ENCODE peak calls at places on chromosomes 16 and 17, in four cellular contexts. Q is effector memory CD4-positive, alpha-beta T cell; O is colonic mucosa; M is body of pancreas. T is an unnamed sample. For H3K9me3 and H3K4me1, the result is how much of the 10 kb centered on the place peaks cover.

GRCh38 chr16:67781548-67781921 is 24.8 kb downstream of the RANBP10 start:
- DNase-seq in Q (no peak), O (no peak), M (no peak), T (no peak)

GRCh38 chr17:18257268-18257681 is 1.3 kb downstream of the FLII start:
- DNase-seq in Q (peak), O (no peak), M (peak), T (peak)

GRCh38 chr17:40518401-40519088 is 17.1 kb upstream of the TNS4 start:
- DNase-seq in Q (no peak), O (peak), M (no peak), T (no peak)

GRCh38 chr16:71540-72341 is 690 bp downstream of the RHBDF1 start:
- DNase-seq in Q (no peak), O (peak), M (peak), T (no peak)

GRCh38 chr17:4017377-4017776 is 53.1 kb upstream of the ATP2A3 start:
- DNase-seq in Q (no peak), O (no peak), M (no peak), T (no peak)

GRCh38 chr17:40338058-40338457 is 26.5 kb downstream of the GJD3 start:
- DNase-seq in Q (no peak), O (no peak), M (no peak), T (no peak)

GRCh38 chr17:32912218-32912897 is 15.6 kb upstream of the TMEM98 start:
- DNase-seq in Q (no peak), O (peak), M (peak), T (no peak)

GRCh38 chr17:82963104-82963950 is 116.1 kb upstream of the METRNL start:
- DNase-seq in Q (no peak), O (peak), M (peak), T (peak)

GRCh38 chr16:72635694-72636093 is 412.2 kb downstream of the ZFHX3 start:
- DNase-seq in Q (no peak), O (no peak), M (no peak), T (no peak)

GRCh38 chr16:54400261-54400660 is 113.7 kb upstream of the IRX3 start:
- DNase-seq in Q (no peak), O (no peak), M (no peak), T (no peak)

GRCh38 chr16:85204242-85205010 is 92.2 kb upstream of the CIBAR2 start:
- DNase-seq in Q (no peak), O (no peak), M (no peak), T (no peak)

GRCh38 chr16:85554791-85555548 is 58.2 kb upstream of the GSE1 start:
- DNase-seq in Q (peak), O (peak), M (peak), T (peak)

GRCh38 chr16:16063685-16064084 is 114.3 kb downstream of the ABCC1 start:
- DNase-seq in Q (no peak), O (no peak), M (no peak), T (no peak)

GRCh38 chr16:79318137-79318899 is 282.2 kb downstream of the MAF start:
- DNase-seq in Q (no peak), O (no peak), M (no peak), T (no peak)

GRCh38 chr16:49859139-49859947 is 3.4 kb upstream of the ZNF423 start:
- DNase-seq in Q (no peak), O (peak), M (peak), T (no peak)

GRCh38 chr17:76716834-76717205 is 6.1 kb upstream of the MXRA7 start:
- DNase-seq in Q (no peak), O (no peak), M (no peak), T (no peak)

GRCh38 chr17:34356194-34356593 is at the start of gene CCL13:
- DNase-seq in Q (no peak), O (no peak), M (no peak), T (no peak)

GRCh38 chr16:35734728-35735402 is 2275.5 kb downstream of the TP53TG3F start:
- DNase-seq in Q (no peak), O (no peak), M (no peak), T (no peak)

GRCh38 chr16:8885674-8886592 is 3.8 kb downstream of the LITAFD start:
- DNase-seq in Q (no peak), O (no peak), M (peak), T (no peak)

GRCh38 chr17:38606646-38607611 is 1.2 kb upstream of the SRCIN1 start:
- DNase-seq in Q (no peak), O (no peak), M (peak), T (no peak)

GRCh38 chr16:46859719-46860152 is 24.4 kb upstream of the GPT2 start:
- DNase-seq in Q (no peak), O (peak), M (no peak), T (no peak)

GRCh38 chr16:23155445-23156049 is 6.3 kb upstream of the USP31 start:
- DNase-seq in Q (no peak), O (no peak), M (peak), T (no peak)

GRCh38 chr17:73657473-73658116 is 13.3 kb upstream of the SDK2 start:
- DNase-seq in Q (no peak), O (peak), M (peak), T (no peak)

GRCh38 chr17:43641416-43641815 is 20.3 kb downstream of the MEOX1 start:
- DNase-seq in Q (no peak), O (no peak), M (no peak), T (no peak)

GRCh38 chr16:70577256-70577698 is 53.7 kb downstream of the SF3B3 start:
- DNase-seq in Q (no peak), O (no peak), M (no peak), T (no peak)

GRCh38 chr17:13544292-13544691 is 57.4 kb downstream of the HS3ST3A1 start:
- DNase-seq in Q (no peak), O (no peak), M (peak), T (no peak)

GRCh38 chr16:9447195-9447551 is 355.7 kb downstream of the HAPSTR1 start:
- DNase-seq in Q (no peak), O (no peak), M (peak), T (no peak)

GRCh38 chr16:65845466-65846209 is 520.9 kb upstream of the CDH5 start:
- DNase-seq in Q (no peak), O (no peak), M (no peak), T (no peak)

GRCh38 chr16:54482892-54483574 is 196.4 kb upstream of the IRX3 start:
- DNase-seq in Q (no peak), O (no peak), M (no peak), T (no peak)

GRCh38 chr16:14350081-14350480 is 279.0 kb downstream of the MRTFB start:
- DNase-seq in Q (no peak), O (no peak), M (no peak), T (no peak)

GRCh38 chr16:58027341-58028167 is 2.0 kb downstream of the MMP15 start:
- DNase-seq in Q (no peak), O (peak), M (peak), T (no peak)

GRCh38 chr16:46930861-46931260 is 42.6 kb downstream of the DNAJA2 start:
- DNase-seq in Q (no peak), O (no peak), M (no peak), T (no peak)

GRCh38 chr16:81729451-81729850 is 49.6 kb upstream of the PLCG2 start:
- DNase-seq in Q (no peak), O (no peak), M (no peak), T (no peak)

GRCh38 chr17:63610854-63611253 is 10.2 kb downstream of the TACO1 start:
- DNase-seq in Q (no peak), O (no peak), M (no peak), T (no peak)

GRCh38 chr16:19384656-19385055 is 33.0 kb upstream of the TMC5 start:
- DNase-seq in Q (no peak), O (peak), M (peak), T (no peak)

GRCh38 chr16:81180578-81180977 is 57.9 kb upstream of the BCO1 start:
- DNase-seq in Q (no peak), O (no peak), M (no peak), T (no peak)

GRCh38 chr16:867421-868385 is 67.2 kb upstream of the GNG13 start:
- DNase-seq in Q (no peak), O (no peak), M (no peak), T (no peak)

GRCh38 chr16:4505356-4506153 is 29.4 kb downstream of the HMOX2 start:
- DNase-seq in Q (peak), O (no peak), M (no peak), T (peak)

DNA sequence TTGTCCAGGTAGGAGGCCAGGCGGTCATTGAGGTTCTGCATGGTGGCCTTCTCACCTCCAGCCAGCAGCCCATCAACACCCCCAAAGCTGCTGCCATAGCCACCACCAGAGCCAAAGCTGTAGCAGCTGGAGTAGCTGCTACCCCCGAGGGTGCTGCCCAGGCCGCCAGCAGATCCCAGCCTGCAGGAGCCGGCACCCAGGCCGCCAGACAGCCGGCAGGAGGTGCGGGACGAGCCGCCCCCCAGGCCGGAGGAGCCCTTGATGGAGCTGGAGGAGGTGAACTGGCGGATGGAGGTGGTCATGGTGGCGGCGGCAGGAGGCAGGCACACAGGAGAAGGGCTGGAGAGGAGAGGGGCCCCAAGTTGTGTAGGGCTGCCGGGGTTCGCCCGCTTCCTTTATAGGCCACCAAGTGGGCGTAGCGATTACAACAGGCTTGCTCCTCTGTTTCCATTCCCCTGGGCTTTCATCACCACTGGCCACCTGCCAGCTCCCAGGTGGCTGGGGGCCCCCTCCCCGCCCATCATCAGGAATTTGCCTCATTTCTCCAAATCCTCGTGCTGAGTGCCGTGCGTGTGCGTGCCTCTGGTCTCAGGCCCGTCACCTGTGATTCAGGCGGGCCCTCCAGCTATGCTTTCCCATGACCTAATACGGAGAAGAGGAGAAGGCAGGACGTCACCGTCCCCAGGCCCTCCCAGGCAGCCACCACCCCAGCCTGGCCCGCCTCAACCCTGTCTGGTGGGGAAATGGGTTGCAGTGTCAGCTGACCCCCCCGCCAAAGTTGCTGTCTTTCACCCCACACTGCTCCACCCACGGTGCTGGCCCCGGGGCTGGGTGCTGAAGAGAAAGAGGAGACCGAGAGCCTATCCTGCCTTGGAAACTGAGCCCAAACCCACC is at the start of gene KRT17:
- DNase-seq in Q (no peak), O (no peak), M (peak), T (no peak)
- H3K4me3 ChIP-seq in Q (no peak), O (no peak), M (no peak), T (no peak)

DNA sequence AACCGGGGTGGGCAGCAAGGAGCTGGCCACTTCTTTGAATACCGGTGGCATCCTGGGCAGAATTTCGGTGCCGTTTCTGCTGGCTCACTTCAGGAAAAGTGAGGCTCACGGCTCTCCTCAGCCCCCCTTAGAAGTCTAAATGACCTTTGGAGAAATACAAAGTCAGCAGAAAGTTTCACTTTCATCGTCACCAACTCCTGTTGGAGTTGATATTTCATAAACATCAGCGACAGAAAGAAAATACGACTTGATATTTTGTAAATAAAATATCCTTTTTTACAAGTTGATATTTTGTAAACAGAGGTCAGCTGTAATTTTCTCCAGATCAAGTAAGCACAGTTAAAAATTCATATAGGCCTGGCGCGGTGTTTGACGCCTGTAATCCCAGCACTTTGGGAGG is 781 bp downstream of the ZNF75A start:
- DNase-seq in Q (no peak), O (no peak), M (no peak), T (no peak)
- H3K9me3 ChIP-seq in Q (under half), O (under half), M (under half), T (under half)

GRCh38 chr17:67488768-67489167 is 111.7 kb downstream of the PITPNC1 start:
- DNase-seq in Q (no peak), O (no peak), M (no peak), T (no peak)

GRCh38 chr17:67491009-67491677 is 114.1 kb downstream of the PITPNC1 start:
- DNase-seq in Q (no peak), O (peak), M (peak), T (no peak)

GRCh38 chr17:67491678-67492019 is 114.6 kb downstream of the PITPNC1 start:
- DNase-seq in Q (no peak), O (no peak), M (no peak), T (no peak)

GRCh38 chr17:67489273-67489672 is 112.2 kb downstream of the PITPNC1 start:
- DNase-seq in Q (no peak), O (no peak), M (no peak), T (no peak)

GRCh38 chr17:67490471-67490870 is 113.4 kb downstream of the PITPNC1 start:
- DNase-seq in Q (no peak), O (no peak), M (no peak), T (no peak)
- H3K4me1 ChIP-seq in Q (under half), O (under half), M (under half), T (under half)

DNA sequence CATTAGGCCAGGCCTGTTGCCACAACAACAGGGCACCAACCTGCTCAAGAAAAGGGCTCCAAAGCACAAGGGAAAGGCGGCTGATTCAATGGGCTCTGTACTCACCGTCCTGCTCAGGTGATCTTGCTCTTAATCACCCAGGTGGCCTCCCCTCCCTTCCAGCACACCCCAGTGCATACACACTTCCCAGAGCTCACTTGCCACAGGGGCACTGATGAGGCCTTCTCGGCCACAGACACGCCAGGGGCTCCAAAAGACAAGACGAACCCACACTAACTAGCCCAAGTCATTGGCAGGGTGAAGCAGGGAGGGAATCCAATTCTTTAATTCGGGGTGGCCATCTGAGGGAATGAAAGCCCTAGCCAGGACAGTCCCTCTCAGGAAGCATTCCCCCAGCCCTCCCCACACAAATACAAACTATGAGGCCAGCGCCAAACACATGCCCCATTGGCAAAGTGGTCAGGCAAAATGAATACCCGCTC is 1.4 kb downstream of the MYO18A start:
- DNase-seq in Q (no peak), O (peak), M (peak), T (no peak)
- H3K4me3 ChIP-seq in Q (no peak), O (peak), M (no peak), T (no peak)

T was measured in CD4-positive, alpha-beta memory T cell.